ENCODE peak calls at places on chromosomes 3 and 15, in four cellular contexts. B, Y, S and V are unnamed samples.

GRCh38 chr3:7264196-7264526 is 403.2 kb downstream of the GRM7 start:
- DNase-seq in B (no peak), S (no peak), Y (no peak), V (no peak)

GRCh38 chr15:60423540-60423939 is 25.8 kb upstream of the ANXA2 start:
- DNase-seq in S (no peak), B (no peak), Y (peak; percentile 40), V (no peak)

GRCh38 chr3:127697531-127698240 is 24.9 kb downstream of the ABTB1 start:
- DNase-seq in Y (peak; percentile 79), S (peak; percentile 48), B (peak; percentile 64), V (peak; percentile 83)

GRCh38 chr15:89130194-89130593 is 41.9 kb downstream of the ABHD2 start:
- DNase-seq in Y (no peak), S (no peak), B (no peak), V (no peak)

GRCh38 chr3:41711656-41712055 is 250.2 kb downstream of the ULK4 start:
- DNase-seq in S (peak; percentile 2), B (no peak), Y (no peak), V (no peak)

GRCh38 chr3:98027084-98027445 is 8.1 kb downstream of the GABRR3 start:
- DNase-seq in Y (no peak), B (no peak), S (no peak), V (no peak)

GRCh38 chr15:95119041-95119440 is 887.7 kb downstream of the MCTP2 start:
- DNase-seq in B (no peak), Y (no peak), S (no peak), V (no peak)

GRCh38 chr3:134364061-134364935 is 9.9 kb downstream of the AMOTL2 start:
- DNase-seq in Y (peak; percentile 13), B (peak; percentile 96), S (no peak), V (peak; percentile 92)

GRCh38 chr3:179599531-179599930 is 4.9 kb downstream of the MRPL47 start:
- DNase-seq in S (no peak), B (no peak), Y (no peak), V (no peak)

GRCh38 chr3:101801174-101801573 is 22.2 kb downstream of the NXPE3 start:
- DNase-seq in S (no peak), B (no peak), Y (no peak), V (no peak)

GRCh38 chr15:71114887-71115566 is at the start of gene THSD4:
- DNase-seq in Y (peak; percentile 72), B (peak; percentile 91), S (no peak), V (peak; percentile 96)

GRCh38 chr15:76913737-76914136 is 8.6 kb upstream of the SCAPER start:
- DNase-seq in B (no peak), Y (no peak), S (no peak), V (no peak)

GRCh38 chr3:72259755-72260589 is 475.0 kb upstream of the PROK2 start:
- DNase-seq in Y (no peak), S (no peak), B (no peak), V (no peak)
- TF ChIP-seq USF1 in Y (no peak), S (no peak), B (no peak), V (no peak)

GRCh38 chr15:40843183-40843884 is 514 bp upstream of the SPINT1 start:
- DNase-seq in Y (no peak), S (no peak), B (no peak), V (no peak)

GRCh38 chr15:40845511-40846284 is 1.9 kb downstream of the SPINT1 start:
- DNase-seq in Y (peak; percentile 37), B (peak; percentile 35), S (no peak), V (no peak)

GRCh38 chr15:40844543-40844981 is 714 bp downstream of the SPINT1 start:
- DNase-seq in Y (no peak), B (peak; percentile 58), S (no peak), V (peak; percentile 74)

GRCh38 chr15:40843885-40844542 is at the start of gene SPINT1:
- DNase-seq in S (no peak), B (peak; percentile 63), Y (peak; percentile 51), V (peak; percentile 69)

GRCh38 chr15:40845036-40845435 is 1.2 kb downstream of the SPINT1 start:
- DNase-seq in B (no peak), S (no peak), Y (no peak), V (no peak)
- TF ChIP-seq USF1 in B (no peak), S (no peak), Y (no peak), V (no peak)

GRCh38 chr15:92316586-92317295 is 76.9 kb upstream of the ST8SIA2 start:
- DNase-seq in B (no peak), Y (no peak), S (no peak), V (no peak)
- TF ChIP-seq USF1 in B (no peak), Y (no peak), S (no peak), V (no peak)

GRCh38 chr3:120095226-120096165 is 1.2 kb upstream of the GSK3B start:
- DNase-seq in B (peak; percentile 82), S (peak; percentile 68), Y (peak; percentile 88), V (peak; percentile 77)

GRCh38 chr3:120093119-120093922 is 926 bp downstream of the GSK3B start:
- DNase-seq in Y (peak; percentile 84), B (no peak), S (no peak), V (no peak)

GRCh38 chr3:120092444-120092843 is 1.8 kb downstream of the GSK3B start:
- DNase-seq in S (no peak), B (no peak), Y (no peak), V (no peak)

GRCh38 chr3:120094776-120095225 is 554 bp upstream of the GSK3B start:
- DNase-seq in S (peak; percentile 99), B (peak; percentile 99), Y (peak; percentile 96), V (peak; percentile 90)

DNA sequence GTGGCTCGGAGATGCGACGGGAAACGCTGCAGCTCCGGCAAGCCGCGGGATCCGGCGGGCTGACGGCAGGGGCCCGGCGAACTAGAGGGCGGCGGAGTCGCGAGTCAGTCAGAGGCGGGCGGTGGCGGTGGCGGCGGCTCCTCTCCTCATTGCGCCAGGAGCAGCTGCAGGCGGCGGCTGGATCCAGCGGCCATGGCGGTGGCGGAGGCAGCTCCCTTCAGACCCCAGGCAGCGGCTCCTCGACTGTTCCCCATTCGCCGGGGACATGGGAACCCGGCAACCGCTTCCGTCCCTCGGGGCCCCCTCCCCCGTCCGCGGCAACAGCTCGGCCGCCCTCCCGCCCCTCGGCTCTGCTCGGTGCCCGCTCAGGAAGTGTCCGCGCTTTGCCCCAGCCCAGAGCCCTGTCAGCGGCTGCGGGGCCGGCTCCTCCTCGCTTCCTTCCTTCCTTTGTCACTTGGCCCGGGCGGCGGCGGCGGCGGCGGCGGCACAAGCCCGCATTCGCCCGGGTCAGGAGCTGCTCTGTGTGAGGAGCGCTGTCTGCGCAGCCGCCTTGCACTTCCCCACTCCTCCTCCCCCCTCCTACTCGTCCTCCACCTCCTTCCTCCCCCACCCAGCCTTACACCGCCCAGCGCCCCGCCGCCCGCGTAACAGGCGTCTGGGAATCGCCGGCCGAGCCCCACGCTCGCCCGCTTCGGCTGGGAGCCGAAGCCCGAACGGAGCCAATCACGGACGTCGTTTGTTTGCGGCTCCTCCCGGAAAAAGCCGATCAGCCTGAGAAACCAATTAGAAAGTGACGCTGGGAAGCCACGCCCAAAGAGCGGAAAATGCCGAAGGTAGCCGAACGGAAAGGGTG is at the start of gene GSK3B:
- DNase-seq in S (no peak), B (peak; percentile 78), Y (no peak), V (peak; percentile 90)
- TF ChIP-seq USF1 in S (no peak), B (no peak), Y (no peak), V (peak; percentile 4)

DNA sequence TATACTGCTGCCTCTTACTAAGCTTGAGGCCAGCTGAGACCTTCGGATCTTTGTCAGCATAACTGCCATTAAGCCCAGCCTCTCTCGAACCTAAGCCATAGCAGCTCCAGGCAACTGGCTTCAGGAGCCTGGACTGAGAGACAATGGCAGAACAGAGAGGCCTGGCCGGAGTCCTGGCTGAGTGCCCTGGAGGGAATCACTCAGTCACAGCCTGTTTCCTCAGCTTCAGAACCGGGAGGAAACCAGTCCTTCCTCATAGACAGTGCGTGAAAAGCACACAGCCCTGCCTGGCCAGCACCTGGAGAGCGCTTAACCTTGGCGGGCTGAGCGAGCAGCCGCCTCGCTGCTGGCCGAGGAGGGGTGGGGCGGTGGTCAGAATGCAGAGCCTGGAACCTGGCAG is 21.6 kb downstream of the RNU5B-1 start:
- DNase-seq in S (no peak), Y (no peak), B (peak; percentile 52), V (peak; percentile 71)
- TF ChIP-seq USF1 in S (no peak), Y (no peak), B (no peak), V (no peak)

GRCh38 chr3:69929019-69929418 is 70.5 kb upstream of the SAMMSON start:
- DNase-seq in S (no peak), Y (no peak), B (no peak), V (no peak)

GRCh38 chr3:69926385-69926784 is 73.1 kb upstream of the SAMMSON start:
- DNase-seq in S (no peak), Y (no peak), B (no peak), V (no peak)

GRCh38 chr3:69927571-69927970 is 72.0 kb upstream of the SAMMSON start:
- DNase-seq in S (no peak), B (no peak), Y (no peak), V (no peak)

GRCh38 chr3:69922521-69923000 is 77.0 kb upstream of the SAMMSON start:
- DNase-seq in S (no peak), B (no peak), Y (no peak), V (no peak)

DNA sequence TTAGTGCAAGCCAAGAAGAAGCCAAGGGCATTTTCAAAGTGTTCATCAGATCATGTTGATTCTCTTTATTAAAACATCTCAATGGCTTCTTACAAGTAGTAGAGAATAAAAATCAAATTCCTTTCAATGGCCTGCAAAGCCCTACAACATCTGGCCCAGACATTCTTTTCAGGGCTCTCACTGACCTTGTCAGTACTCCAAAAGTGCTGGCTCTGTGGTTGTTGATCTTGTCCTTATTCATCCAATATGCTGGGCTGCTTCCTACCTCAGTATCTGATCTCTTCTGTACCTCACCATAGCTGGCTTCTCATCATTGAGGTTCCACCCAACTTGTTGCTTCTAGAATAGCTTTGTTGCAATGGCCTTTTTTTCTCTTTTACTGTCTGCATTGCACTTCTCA is 74.0 kb upstream of the SAMMSON start:
- DNase-seq in Y (no peak), B (no peak), S (no peak), V (no peak)
- TF ChIP-seq USF1 in Y (no peak), B (no peak), S (no peak), V (no peak)

GRCh38 chr15:96273317-96274086 is 57.0 kb upstream of the NR2F2 start:
- DNase-seq in B (no peak), Y (peak; percentile 99), S (peak; percentile 25), V (no peak)
- TF ChIP-seq USF1 in B (no peak), Y (peak; percentile 71), S (no peak), V (no peak)

DNA sequence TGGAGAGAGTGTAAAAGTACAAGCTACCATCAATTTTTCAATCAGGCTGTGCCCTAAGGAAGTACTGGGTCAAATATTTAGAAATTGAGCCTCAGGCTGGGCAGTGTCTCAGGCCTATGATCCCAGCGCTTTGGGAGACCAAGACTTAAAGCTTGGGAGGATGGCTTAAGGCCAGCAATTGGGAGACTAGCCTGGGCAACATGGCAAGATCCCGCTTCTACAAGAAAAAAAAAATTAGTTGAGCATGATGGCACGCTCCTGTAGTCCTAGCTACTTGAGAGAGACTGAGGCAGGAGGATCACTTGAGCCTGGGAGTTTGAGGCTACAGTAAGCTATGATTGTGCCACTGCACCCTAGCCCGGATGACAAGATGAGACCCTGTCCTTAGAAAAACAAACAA is 2.0 kb upstream of the UBP1 start:
- DNase-seq in S (no peak), B (no peak), Y (no peak), V (no peak)
- TF ChIP-seq USF1 in S (no peak), B (no peak), Y (no peak), V (no peak)